ENCODE peak calls at places on chromosomes 7 and 10, in six cellular contexts. K is ecto neural progenitor cell, D is NCI-H146, J is endodermal cell, C is kidney tubule cell, W is endothelial cell. X is an unnamed sample.

GRCh38 chr7:140562921-140563600 is 77.6 kb downstream of the DENND2A start:
- DNase-seq in K (no peak), D (peak), J (no peak), C (no peak), W (no peak), X (no peak)

GRCh38 chr10:111102381-111102973 is 25.6 kb downstream of the ADRA2A start:
- DNase-seq in K (no peak), D (no peak), J (no peak), C (no peak), W (no peak), X (no peak)

GRCh38 chr10:78688945-78689935 is 379.5 kb upstream of the ZMIZ1 start:
- DNase-seq in K (peak), D (peak), J (peak), C (no peak), W (no peak), X (no peak)

GRCh38 chr7:142835487-142835886 is 19.4 kb upstream of the EPHB6 start:
- DNase-seq in K (no peak), D (no peak), J (no peak), C (no peak), W (no peak), X (no peak)

GRCh38 chr7:45173596-45174327 is 16.2 kb downstream of the RAMP3 start:
- DNase-seq in K (no peak), D (no peak), J (peak), C (no peak), W (no peak), X (no peak)

GRCh38 chr7:28458732-28459131 is 46.4 kb downstream of the CREB5 start:
- DNase-seq in K (no peak), D (no peak), J (peak), C (no peak), W (no peak), X (no peak)

GRCh38 chr10:97648557-97649404 is 8.3 kb downstream of the PI4K2A start:
- DNase-seq in K (no peak), D (no peak), J (peak), C (peak), W (no peak), X (no peak)

GRCh38 chr10:95472304-95473088 is 88.7 kb downstream of the SORBS1 start:
- DNase-seq in K (no peak), D (no peak), J (no peak), C (no peak), W (no peak), X (no peak)

GRCh38 chr10:132395704-132396494 is 1.1 kb upstream of the PWWP2B start:
- DNase-seq in K (peak), D (peak), J (peak), C (peak), W (peak), X (no peak)

X was measured in type B pancreatic cell.